ENCODE peak calls at places on chromosomes 4 and X, in five cellular contexts. One of them, this sample, is unnamed.
A peak's percentile ranks its signal among the peaks of the same experiment; 100 is the strongest.

GRCh38 chr4:828641-829271 is 2.8 kb upstream of the CPLX1 start:
- DNase-seq in cardiac muscle cell: peak; percentile 30
- DNase-seq in CD4-positive, CD25-positive, alpha-beta regulatory T cell: no peak
- DNase-seq in fibroblast of pulmonary artery: peak; percentile 10
- DNase-seq in Peyer's patch: no peak
- DNase-seq in this sample: no peak

GRCh38 chrX:153426204-153426603 is 14.9 kb downstream of the ZFP92 start:
- DNase-seq in CD4-positive, CD25-positive, alpha-beta regulatory T cell: no peak
- DNase-seq in Peyer's patch: no peak
- DNase-seq in cardiac muscle cell: no peak
- DNase-seq in fibroblast of pulmonary artery: no peak
- DNase-seq in this sample: no peak

GRCh38 chr4:1290165-1290977 is 680 bp downstream of the MAEA start:
- DNase-seq in Peyer's patch: no peak
- DNase-seq in CD4-positive, CD25-positive, alpha-beta regulatory T cell: no peak
- DNase-seq in cardiac muscle cell: no peak
- DNase-seq in fibroblast of pulmonary artery: no peak
- DNase-seq in this sample: no peak

GRCh38 chr4:55008166-55009056 is 117.0 kb downstream of the KDR start:
- DNase-seq in cardiac muscle cell: peak; percentile 42
- DNase-seq in CD4-positive, CD25-positive, alpha-beta regulatory T cell: no peak
- DNase-seq in Peyer's patch: no peak
- DNase-seq in fibroblast of pulmonary artery: peak; percentile 17
- DNase-seq in this sample: no peak

GRCh38 chr4:120844528-120844921 is 78.0 kb downstream of the PRDM5 start:
- DNase-seq in CD4-positive, CD25-positive, alpha-beta regulatory T cell: no peak
- DNase-seq in Peyer's patch: no peak
- DNase-seq in cardiac muscle cell: no peak
- DNase-seq in fibroblast of pulmonary artery: no peak
- DNase-seq in this sample: no peak

GRCh38 chr4:76028242-76028859 is 5.1 kb upstream of the CXCL10 start:
- DNase-seq in CD4-positive, CD25-positive, alpha-beta regulatory T cell: no peak
- DNase-seq in cardiac muscle cell: peak; percentile 46
- DNase-seq in fibroblast of pulmonary artery: peak; percentile 38
- DNase-seq in Peyer's patch: no peak
- DNase-seq in this sample: no peak

GRCh38 chr4:115332078-115332477 is 218.7 kb upstream of the NDST4 start:
- DNase-seq in cardiac muscle cell: no peak
- DNase-seq in Peyer's patch: no peak
- DNase-seq in fibroblast of pulmonary artery: no peak
- DNase-seq in CD4-positive, CD25-positive, alpha-beta regulatory T cell: no peak
- DNase-seq in this sample: no peak

GRCh38 chr4:15545371-15545770 is 75.7 kb downstream of the CC2D2A start:
- DNase-seq in cardiac muscle cell: no peak
- DNase-seq in Peyer's patch: no peak
- DNase-seq in CD4-positive, CD25-positive, alpha-beta regulatory T cell: no peak
- DNase-seq in fibroblast of pulmonary artery: no peak
- DNase-seq in this sample: no peak

GRCh38 chr4:14916554-14917304 is 85.6 kb upstream of the CPEB2 start:
- DNase-seq in Peyer's patch: no peak
- DNase-seq in CD4-positive, CD25-positive, alpha-beta regulatory T cell: no peak
- DNase-seq in cardiac muscle cell: peak; percentile 69
- DNase-seq in fibroblast of pulmonary artery: peak; percentile 80
- DNase-seq in this sample: no peak

GRCh38 chr4:139175647-139176298 is 1.2 kb downstream of the ELF2 start:
- DNase-seq in cardiac muscle cell: no peak
- DNase-seq in CD4-positive, CD25-positive, alpha-beta regulatory T cell: no peak
- DNase-seq in fibroblast of pulmonary artery: peak; percentile 55
- DNase-seq in Peyer's patch: no peak
- DNase-seq in this sample: no peak

GRCh38 chrX:132956421-132957210 is 1.8 kb downstream of the HS6ST2 start:
- DNase-seq in fibroblast of pulmonary artery: no peak
- DNase-seq in Peyer's patch: no peak
- DNase-seq in cardiac muscle cell: no peak
- DNase-seq in CD4-positive, CD25-positive, alpha-beta regulatory T cell: no peak
- DNase-seq in this sample: no peak

GRCh38 chrX:140572724-140573123 is 67.9 kb upstream of the SOX3 start:
- DNase-seq in cardiac muscle cell: peak; percentile 27
- DNase-seq in fibroblast of pulmonary artery: peak; percentile 23
- DNase-seq in CD4-positive, CD25-positive, alpha-beta regulatory T cell: no peak
- DNase-seq in Peyer's patch: peak; percentile 56
- DNase-seq in this sample: peak; percentile 9

GRCh38 chrX:110287605-110288004 is 30.3 kb downstream of the AMMECR1 start:
- DNase-seq in CD4-positive, CD25-positive, alpha-beta regulatory T cell: no peak
- DNase-seq in Peyer's patch: no peak
- DNase-seq in cardiac muscle cell: peak; percentile 41
- DNase-seq in fibroblast of pulmonary artery: peak; percentile 33
- DNase-seq in this sample: no peak

GRCh38 chrX:24415921-24416320 is 49.2 kb upstream of the PDK3 start:
- DNase-seq in Peyer's patch: no peak
- DNase-seq in cardiac muscle cell: no peak
- DNase-seq in fibroblast of pulmonary artery: no peak
- DNase-seq in CD4-positive, CD25-positive, alpha-beta regulatory T cell: no peak
- DNase-seq in this sample: no peak

GRCh38 chrX:68896581-68896980 is 67.8 kb downstream of the EFNB1 start:
- DNase-seq in cardiac muscle cell: no peak
- DNase-seq in Peyer's patch: no peak
- DNase-seq in fibroblast of pulmonary artery: no peak
- DNase-seq in CD4-positive, CD25-positive, alpha-beta regulatory T cell: no peak
- DNase-seq in this sample: no peak

GRCh38 chr4:175873707-175874106 is 61.6 kb upstream of the GPM6A start:
- DNase-seq in cardiac muscle cell: no peak
- DNase-seq in fibroblast of pulmonary artery: no peak
- DNase-seq in CD4-positive, CD25-positive, alpha-beta regulatory T cell: no peak
- DNase-seq in Peyer's patch: no peak
- DNase-seq in this sample: no peak

GRCh38 chr4:122516376-122516775 is 59.9 kb upstream of the IL2 start:
- DNase-seq in CD4-positive, CD25-positive, alpha-beta regulatory T cell: no peak
- DNase-seq in fibroblast of pulmonary artery: no peak
- DNase-seq in cardiac muscle cell: no peak
- DNase-seq in Peyer's patch: no peak
- DNase-seq in this sample: no peak
- H3K4me3 ChIP-seq in CD4-positive, CD25-positive, alpha-beta regulatory T cell: no peak overlapping the region
- H3K4me3 ChIP-seq in fibroblast of pulmonary artery: no peak overlapping the region
- H3K4me3 ChIP-seq in cardiac muscle cell: no peak overlapping the region
- H3K4me3 ChIP-seq in Peyer's patch: no peak overlapping the region
- H3K4me3 ChIP-seq in this sample: no peak overlapping the region

GRCh38 chr4:112942077-112942476 is 107.4 kb upstream of the ANK2 start:
- DNase-seq in cardiac muscle cell: no peak
- DNase-seq in fibroblast of pulmonary artery: no peak
- DNase-seq in Peyer's patch: no peak
- DNase-seq in CD4-positive, CD25-positive, alpha-beta regulatory T cell: no peak
- DNase-seq in this sample: no peak
- H3K4me3 ChIP-seq in cardiac muscle cell: no peak overlapping the region
- H3K4me3 ChIP-seq in fibroblast of pulmonary artery: no peak overlapping the region
- H3K4me3 ChIP-seq in Peyer's patch: no peak overlapping the region
- H3K4me3 ChIP-seq in CD4-positive, CD25-positive, alpha-beta regulatory T cell: no peak overlapping the region
- H3K4me3 ChIP-seq in this sample: no peak overlapping the region

DNA sequence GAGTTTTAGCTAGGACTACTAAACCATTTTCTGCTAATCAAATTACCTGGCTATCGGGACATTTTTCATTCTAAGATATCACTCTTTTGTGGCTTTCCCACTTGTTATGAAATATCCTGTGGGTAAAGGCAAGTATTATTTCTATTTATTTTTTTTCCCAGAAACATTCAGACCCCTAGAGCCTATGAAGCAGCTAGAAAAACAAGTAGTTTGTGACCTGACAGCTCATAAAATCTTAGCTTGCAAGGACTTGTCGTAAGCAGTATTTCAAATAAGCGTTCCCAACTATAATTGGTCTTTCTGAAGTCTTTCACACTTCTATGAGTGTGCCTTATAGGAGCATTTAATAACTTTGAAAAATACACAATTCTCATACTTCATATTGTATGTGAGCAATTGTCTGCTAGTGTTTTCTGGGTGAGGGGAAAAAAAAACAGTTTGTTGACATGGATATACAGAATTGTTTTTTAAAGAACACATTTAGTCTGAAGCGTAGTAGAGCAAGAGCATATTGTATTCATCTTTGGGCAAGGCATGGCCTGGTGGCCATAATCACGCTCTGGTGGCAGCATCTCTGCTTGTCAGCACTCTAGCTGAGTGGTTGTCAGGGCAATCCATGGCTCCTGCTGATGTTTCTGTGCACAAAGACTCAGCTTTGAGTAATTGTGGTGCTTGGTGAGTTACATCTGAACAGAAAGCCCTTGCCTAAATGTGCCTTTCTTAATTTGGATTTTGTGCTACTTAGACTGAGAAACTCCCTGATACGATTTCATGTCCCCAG is 2.6 kb downstream of the MCUB start:
- DNase-seq in cardiac muscle cell: no peak
- DNase-seq in fibroblast of pulmonary artery: no peak
- DNase-seq in CD4-positive, CD25-positive, alpha-beta regulatory T cell: no peak
- DNase-seq in Peyer's patch: no peak
- DNase-seq in this sample: no peak
- H3K4me3 ChIP-seq in cardiac muscle cell: no peak overlapping the region
- H3K4me3 ChIP-seq in fibroblast of pulmonary artery: no peak overlapping the region
- H3K4me3 ChIP-seq in CD4-positive, CD25-positive, alpha-beta regulatory T cell: peak overlapping the region; percentile 62
- H3K4me3 ChIP-seq in Peyer's patch: no peak overlapping the region
- H3K4me3 ChIP-seq in this sample: no peak overlapping the region

GRCh38 chr4:10114607-10115006 is 2.0 kb downstream of the WDR1 start:
- DNase-seq in CD4-positive, CD25-positive, alpha-beta regulatory T cell: no peak
- DNase-seq in Peyer's patch: no peak
- DNase-seq in fibroblast of pulmonary artery: no peak
- DNase-seq in cardiac muscle cell: no peak
- DNase-seq in this sample: no peak
- H3K4me3 ChIP-seq in CD4-positive, CD25-positive, alpha-beta regulatory T cell: peak overlapping the region; percentile 83
- H3K4me3 ChIP-seq in Peyer's patch: no peak overlapping the region
- H3K4me3 ChIP-seq in fibroblast of pulmonary artery: peak overlapping the region; percentile 88
- H3K4me3 ChIP-seq in cardiac muscle cell: no peak overlapping the region
- H3K4me3 ChIP-seq in this sample: peak overlapping the region; percentile 81

This sample was measured in dorsolateral prefrontal cortex.